ENCODE peak calls at places on chromosomes 2 and 18, in six cellular contexts. One of them, this sample, is unnamed.

GRCh38 chr2:119753041-119753929 is 6.4 kb upstream of the PTPN4 start:
- DNase-seq in AG20443: peak; percentile 53
- DNase-seq in hepatocyte: peak; percentile 63
- DNase-seq in NCI-H748 treated with DMSO at 0.1 percent for 48 hours: peak; percentile 27
- DNase-seq in GM04503: no peak
- DNase-seq in GM10248: peak; percentile 53
- DNase-seq in this sample: peak; percentile 50

GRCh38 chr2:232376713-232377112 is 1.8 kb upstream of the ALPP start:
- DNase-seq in AG20443: no peak
- DNase-seq in hepatocyte: peak; percentile 2
- DNase-seq in NCI-H748 treated with DMSO at 0.1 percent for 48 hours: no peak
- DNase-seq in GM04503: no peak
- DNase-seq in GM10248: no peak
- DNase-seq in this sample: no peak

GRCh38 chr2:131039535-131039907 is 53.7 kb downstream of the FAM168B start:
- DNase-seq in AG20443: no peak
- DNase-seq in hepatocyte: no peak
- DNase-seq in NCI-H748 treated with DMSO at 0.1 percent for 48 hours: no peak
- DNase-seq in GM04503: no peak
- DNase-seq in GM10248: no peak
- DNase-seq in this sample: no peak

GRCh38 chr2:177029501-177029900 is 183.1 kb upstream of the HNRNPA3 start:
- DNase-seq in AG20443: no peak
- DNase-seq in hepatocyte: no peak
- DNase-seq in NCI-H748 treated with DMSO at 0.1 percent for 48 hours: peak; percentile 27
- DNase-seq in GM04503: no peak
- DNase-seq in GM10248: no peak
- DNase-seq in this sample: peak; percentile 26

GRCh38 chr2:134319581-134320246 is 65.8 kb downstream of the MGAT5 start:
- DNase-seq in AG20443: no peak
- DNase-seq in hepatocyte: no peak
- DNase-seq in NCI-H748 treated with DMSO at 0.1 percent for 48 hours: no peak
- DNase-seq in GM04503: no peak
- DNase-seq in GM10248: no peak
- DNase-seq in this sample: no peak

GRCh38 chr2:226327830-226328229 is 471.8 kb downstream of the IRS1 start:
- DNase-seq in AG20443: no peak
- DNase-seq in hepatocyte: no peak
- DNase-seq in NCI-H748 treated with DMSO at 0.1 percent for 48 hours: no peak
- DNase-seq in GM04503: no peak
- DNase-seq in GM10248: no peak
- DNase-seq in this sample: no peak

GRCh38 chr2:173199303-173199702 is 123.7 kb downstream of the MAP3K20 start:
- DNase-seq in AG20443: no peak
- DNase-seq in hepatocyte: no peak
- DNase-seq in NCI-H748 treated with DMSO at 0.1 percent for 48 hours: no peak
- DNase-seq in GM04503: no peak
- DNase-seq in GM10248: no peak
- DNase-seq in this sample: no peak

GRCh38 chr2:852168-852567 is 98.5 kb upstream of the SNTG2 start:
- DNase-seq in AG20443: no peak
- DNase-seq in hepatocyte: no peak
- DNase-seq in NCI-H748 treated with DMSO at 0.1 percent for 48 hours: no peak
- DNase-seq in GM04503: no peak
- DNase-seq in GM10248: no peak
- DNase-seq in this sample: no peak

GRCh38 chr2:98867539-98868309 is 68.3 kb downstream of the CRACDL start:
- DNase-seq in AG20443: no peak
- DNase-seq in hepatocyte: no peak
- DNase-seq in NCI-H748 treated with DMSO at 0.1 percent for 48 hours: no peak
- DNase-seq in GM04503: no peak
- DNase-seq in GM10248: no peak
- DNase-seq in this sample: no peak

GRCh38 chr18:46352520-46353250 is 248.5 kb downstream of the HAUS1 start:
- DNase-seq in AG20443: no peak
- DNase-seq in hepatocyte: no peak
- DNase-seq in NCI-H748 treated with DMSO at 0.1 percent for 48 hours: no peak
- DNase-seq in GM04503: no peak
- DNase-seq in GM10248: no peak
- DNase-seq in this sample: no peak

GRCh38 chr2:240952496-240953246 is 45.7 kb upstream of the SNED1 start:
- DNase-seq in AG20443: no peak
- DNase-seq in hepatocyte: no peak
- DNase-seq in NCI-H748 treated with DMSO at 0.1 percent for 48 hours: no peak
- DNase-seq in GM04503: no peak
- DNase-seq in GM10248: no peak
- DNase-seq in this sample: no peak

GRCh38 chr18:27223570-27224340 is 38.6 kb upstream of the CHST9 start:
- DNase-seq in AG20443: no peak
- DNase-seq in hepatocyte: no peak
- DNase-seq in NCI-H748 treated with DMSO at 0.1 percent for 48 hours: peak; percentile 90
- DNase-seq in GM04503: no peak
- DNase-seq in GM10248: no peak
- DNase-seq in this sample: no peak

GRCh38 chr2:74845991-74846390 is 12.1 kb downstream of the HK2 start:
- DNase-seq in AG20443: no peak
- DNase-seq in hepatocyte: no peak
- DNase-seq in NCI-H748 treated with DMSO at 0.1 percent for 48 hours: no peak
- DNase-seq in GM04503: no peak
- DNase-seq in GM10248: no peak
- DNase-seq in this sample: no peak

GRCh38 chr2:186303091-186303490 is 183.0 kb upstream of the ZC3H15 start:
- DNase-seq in AG20443: no peak
- DNase-seq in hepatocyte: no peak
- DNase-seq in NCI-H748 treated with DMSO at 0.1 percent for 48 hours: no peak
- DNase-seq in GM04503: no peak
- DNase-seq in GM10248: no peak
- DNase-seq in this sample: no peak

GRCh38 chr2:239979243-239980023 is 45.7 kb downstream of the NDUFA10 start:
- DNase-seq in AG20443: no peak
- DNase-seq in hepatocyte: peak; percentile 72
- DNase-seq in NCI-H748 treated with DMSO at 0.1 percent for 48 hours: no peak
- DNase-seq in GM04503: no peak
- DNase-seq in GM10248: no peak
- DNase-seq in this sample: no peak

GRCh38 chr2:241768850-241769249 is 7.8 kb upstream of the GAL3ST2 start:
- DNase-seq in AG20443: peak; percentile 9
- DNase-seq in hepatocyte: no peak
- DNase-seq in NCI-H748 treated with DMSO at 0.1 percent for 48 hours: no peak
- DNase-seq in GM04503: no peak
- DNase-seq in GM10248: peak; percentile 17
- DNase-seq in this sample: no peak

GRCh38 chr2:210539578-210540416 is 16.6 kb upstream of the CPS1 start:
- DNase-seq in AG20443: no peak
- DNase-seq in hepatocyte: no peak
- DNase-seq in NCI-H748 treated with DMSO at 0.1 percent for 48 hours: no peak
- DNase-seq in GM04503: no peak
- DNase-seq in GM10248: no peak
- DNase-seq in this sample: no peak

GRCh38 chr2:230731512-230731911 is 18.9 kb downstream of the CAB39 start:
- DNase-seq in AG20443: no peak
- DNase-seq in hepatocyte: no peak
- DNase-seq in NCI-H748 treated with DMSO at 0.1 percent for 48 hours: no peak
- DNase-seq in GM04503: no peak
- DNase-seq in GM10248: no peak
- DNase-seq in this sample: no peak

GRCh38 chr2:86237172-86237571 is 37.9 kb downstream of the MRPL35 start:
- DNase-seq in AG20443: no peak
- DNase-seq in hepatocyte: no peak
- DNase-seq in NCI-H748 treated with DMSO at 0.1 percent for 48 hours: no peak
- DNase-seq in GM04503: no peak
- DNase-seq in GM10248: no peak
- DNase-seq in this sample: no peak

GRCh38 chr2:20145497-20146193 is 79.3 kb downstream of the SDC1 start:
- DNase-seq in AG20443: no peak
- DNase-seq in hepatocyte: no peak
- DNase-seq in NCI-H748 treated with DMSO at 0.1 percent for 48 hours: no peak
- DNase-seq in GM04503: no peak
- DNase-seq in GM10248: peak; percentile 73
- DNase-seq in this sample: peak; percentile 56

GRCh38 chr2:211026109-211026508 is 469.7 kb downstream of the CPS1 start:
- DNase-seq in AG20443: no peak
- DNase-seq in hepatocyte: no peak
- DNase-seq in NCI-H748 treated with DMSO at 0.1 percent for 48 hours: no peak
- DNase-seq in GM04503: no peak
- DNase-seq in GM10248: no peak
- DNase-seq in this sample: no peak

GRCh38 chr2:208025814-208026184 is 472 bp upstream of the PLEKHM3 start:
- DNase-seq in AG20443: peak; percentile 21
- DNase-seq in hepatocyte: no peak
- DNase-seq in NCI-H748 treated with DMSO at 0.1 percent for 48 hours: no peak
- DNase-seq in GM04503: no peak
- DNase-seq in GM10248: peak; percentile 34
- DNase-seq in this sample: peak; percentile 11

GRCh38 chr2:168254158-168254935 is 7.0 kb upstream of the STK39 start:
- DNase-seq in AG20443: peak; percentile 24
- DNase-seq in hepatocyte: no peak
- DNase-seq in NCI-H748 treated with DMSO at 0.1 percent for 48 hours: no peak
- DNase-seq in GM04503: no peak
- DNase-seq in GM10248: no peak
- DNase-seq in this sample: no peak

This sample was measured in RPMI8226.